ENCODE peak calls at places on chromosomes 6 and 20, in ten cellular contexts. A, F, Z, H, X, B, W, Q, D and N are unnamed samples.

GRCh38 chr20:57807418-57808265 is 97.8 kb upstream of the PMEPA1 start:
- DNase-seq in H (peak), Q (peak), F (no peak), X (no peak), D (no peak), B (no peak), Z (no peak), A (no peak), W (no peak), N (no peak)

GRCh38 chr6:34817337-34817910 is 25.5 kb downstream of the BLTP3A start:
- DNase-seq in W (no peak), A (no peak), D (no peak), Q (no peak), B (no peak), X (no peak), Z (no peak), F (no peak), H (no peak), N (no peak)

GRCh38 chr20:49100934-49101333 is 54.8 kb downstream of the CSE1L start:
- DNase-seq in X (no peak), D (no peak), B (no peak), Z (no peak), Q (no peak), A (no peak), H (no peak), F (no peak), W (no peak), N (no peak)

GRCh38 chr20:43352996-43353395 is 104.7 kb upstream of the SRSF6 start:
- DNase-seq in Q (no peak), X (no peak), B (no peak), W (no peak), F (no peak), H (no peak), Z (no peak), D (no peak), A (no peak), N (no peak)

GRCh38 chr6:90197854-90198496 is 98.7 kb downstream of the BACH2 start:
- DNase-seq in W (peak), A (no peak), B (no peak), H (no peak), F (no peak), D (no peak), Q (peak), Z (no peak), X (no peak), N (no peak)

GRCh38 chr6:119347466-119348307 is 1.9 kb downstream of the MAN1A1 start:
- DNase-seq in W (no peak), X (no peak), F (no peak), Z (peak), H (peak), A (peak), D (no peak), B (peak), Q (no peak), N (no peak)

GRCh38 chr20:4569092-4569491 is 152.6 kb upstream of the PRND start:
- DNase-seq in W (no peak), D (no peak), X (no peak), A (no peak), Q (no peak), F (no peak), B (no peak), H (peak), Z (no peak), N (no peak)

GRCh38 chr6:157484181-157484580 is 103.2 kb downstream of the ZDHHC14 start:
- DNase-seq in H (no peak), W (no peak), Q (no peak), B (no peak), D (no peak), X (no peak), A (no peak), Z (no peak), F (no peak), N (no peak)

GRCh38 chr20:62581308-62581707 is 61.0 kb upstream of the SLCO4A1 start:
- DNase-seq in A (no peak), W (no peak), B (no peak), Q (no peak), Z (no peak), F (no peak), X (no peak), H (no peak), D (no peak), N (no peak)

GRCh38 chr6:89438248-89438647 is 5.3 kb downstream of the ANKRD6 start:
- DNase-seq in W (no peak), Q (no peak), Z (no peak), D (no peak), B (no peak), H (no peak), X (no peak), F (no peak), A (no peak), N (no peak)

GRCh38 chr6:125444234-125444949 is 142.6 kb upstream of the HDDC2 start:
- DNase-seq in D (no peak), B (no peak), Q (no peak), X (no peak), Z (no peak), A (no peak), F (no peak), W (peak), H (no peak), N (no peak)

GRCh38 chr6:25973923-25974555 is 11.4 kb downstream of the TRIM38 start:
- DNase-seq in H (no peak), F (no peak), B (no peak), Z (no peak), X (no peak), A (no peak), D (no peak), Q (no peak), W (no peak), N (no peak)

GRCh38 chr6:44062771-44063560 is 64.3 kb downstream of the MRPL14 start:
- DNase-seq in W (no peak), H (no peak), Q (no peak), Z (no peak), D (no peak), B (peak), A (peak), F (no peak), X (no peak), N (no peak)

GRCh38 chr20:50595988-50596693 is 86.0 kb downstream of the PTPN1 start:
- DNase-seq in W (no peak), Z (no peak), D (no peak), X (no peak), Q (peak), B (no peak), A (no peak), H (peak), F (no peak), N (no peak)

GRCh38 chr20:37515876-37516275 is 5.2 kb upstream of the NNAT start:
- DNase-seq in H (no peak), Q (no peak), W (no peak), B (no peak), Z (no peak), F (no peak), X (no peak), D (no peak), A (no peak), N (no peak)